ENCODE peak calls at places on chromosome 9, in seven cellular contexts. One of them, this sample, is unnamed.

GRCh38 chr9:101333923-101334702 is 50.7 kb downstream of the BAAT start:
- DNase-seq in fibroblast of the aortic adventitia: no peak
- DNase-seq in hepatocyte: no peak
- DNase-seq in left ventricle myocardium inferior: no peak
- DNase-seq in GM20000: no peak
- DNase-seq in mammary epithelial cell: no peak
- DNase-seq in omental fat pad: no peak
- DNase-seq in this sample: no peak

GRCh38 chr9:130735566-130735965 is 42.0 kb downstream of the EXOSC2 start:
- DNase-seq in fibroblast of the aortic adventitia: no peak
- DNase-seq in hepatocyte: no peak
- DNase-seq in left ventricle myocardium inferior: no peak
- DNase-seq in GM20000: no peak
- DNase-seq in mammary epithelial cell: no peak
- DNase-seq in omental fat pad: no peak
- DNase-seq in this sample: no peak

GRCh38 chr9:35258665-35259474 is 97.1 kb downstream of the UNC13B start:
- DNase-seq in fibroblast of the aortic adventitia: peak; percentile 84
- DNase-seq in hepatocyte: peak; percentile 87
- DNase-seq in left ventricle myocardium inferior: peak; percentile 70
- DNase-seq in GM20000: peak; percentile 26
- DNase-seq in mammary epithelial cell: peak; percentile 51
- DNase-seq in omental fat pad: peak; percentile 38
- DNase-seq in this sample: peak; percentile 86

GRCh38 chr9:110115341-110115820 is 92.6 kb downstream of the C9orf152 start:
- DNase-seq in fibroblast of the aortic adventitia: peak; percentile 74
- DNase-seq in hepatocyte: no peak
- DNase-seq in left ventricle myocardium inferior: peak; percentile 48
- DNase-seq in GM20000: no peak
- DNase-seq in mammary epithelial cell: peak; percentile 14
- DNase-seq in omental fat pad: no peak
- DNase-seq in this sample: no peak

GRCh38 chr9:93451762-93452709 is 551 bp downstream of the FAM120A start:
- DNase-seq in fibroblast of the aortic adventitia: peak; percentile 32
- DNase-seq in hepatocyte: peak; percentile 69
- DNase-seq in left ventricle myocardium inferior: peak; percentile 55
- DNase-seq in GM20000: peak; percentile 55
- DNase-seq in mammary epithelial cell: peak; percentile 52
- DNase-seq in omental fat pad: peak; percentile 27
- DNase-seq in this sample: peak; percentile 57

GRCh38 chr9:135480071-135480941 is 724 bp downstream of the PPP1R26 start:
- DNase-seq in fibroblast of the aortic adventitia: no peak
- DNase-seq in hepatocyte: peak; percentile 66
- DNase-seq in left ventricle myocardium inferior: peak; percentile 46
- DNase-seq in GM20000: peak; percentile 66
- DNase-seq in mammary epithelial cell: peak; percentile 32
- DNase-seq in omental fat pad: no peak
- DNase-seq in this sample: peak; percentile 37

GRCh38 chr9:137492464-137493162 is 33.5 kb upstream of the NSMF start:
- DNase-seq in fibroblast of the aortic adventitia: no peak
- DNase-seq in hepatocyte: no peak
- DNase-seq in left ventricle myocardium inferior: no peak
- DNase-seq in GM20000: peak; percentile 72
- DNase-seq in mammary epithelial cell: peak; percentile 20
- DNase-seq in omental fat pad: no peak
- DNase-seq in this sample: no peak

GRCh38 chr9:21525174-21525573 is 43.1 kb upstream of the IFNE start:
- DNase-seq in fibroblast of the aortic adventitia: no peak
- DNase-seq in hepatocyte: no peak
- DNase-seq in left ventricle myocardium inferior: no peak
- DNase-seq in GM20000: no peak
- DNase-seq in mammary epithelial cell: no peak
- DNase-seq in omental fat pad: no peak
- DNase-seq in this sample: no peak

GRCh38 chr9:35114921-35115341 is 731 bp downstream of the ATOSB start:
- DNase-seq in fibroblast of the aortic adventitia: peak; percentile 35
- DNase-seq in hepatocyte: peak; percentile 64
- DNase-seq in left ventricle myocardium inferior: peak; percentile 80
- DNase-seq in GM20000: no peak
- DNase-seq in mammary epithelial cell: peak; percentile 59
- DNase-seq in omental fat pad: peak; percentile 52
- DNase-seq in this sample: peak; percentile 42

GRCh38 chr9:6230037-6230778 is 14.6 kb downstream of the IL33 start:
- DNase-seq in fibroblast of the aortic adventitia: peak; percentile 70
- DNase-seq in hepatocyte: peak; percentile 24
- DNase-seq in left ventricle myocardium inferior: no peak
- DNase-seq in GM20000: no peak
- DNase-seq in mammary epithelial cell: peak; percentile 85
- DNase-seq in omental fat pad: no peak
- DNase-seq in this sample: no peak

GRCh38 chr9:15696979-15697378 is 144.1 kb downstream of the CCDC171 start:
- DNase-seq in fibroblast of the aortic adventitia: no peak
- DNase-seq in hepatocyte: no peak
- DNase-seq in left ventricle myocardium inferior: no peak
- DNase-seq in GM20000: no peak
- DNase-seq in mammary epithelial cell: no peak
- DNase-seq in omental fat pad: no peak
- DNase-seq in this sample: no peak

GRCh38 chr9:86500667-86501435 is 146.6 kb upstream of the TUT7 start:
- DNase-seq in fibroblast of the aortic adventitia: peak; percentile 96
- DNase-seq in hepatocyte: no peak
- DNase-seq in left ventricle myocardium inferior: no peak
- DNase-seq in GM20000: no peak
- DNase-seq in mammary epithelial cell: peak; percentile 69
- DNase-seq in omental fat pad: no peak
- DNase-seq in this sample: peak; percentile 89

GRCh38 chr9:136171009-136171800 is 33.7 kb downstream of the LHX3 start:
- DNase-seq in fibroblast of the aortic adventitia: no peak
- DNase-seq in hepatocyte: peak; percentile 71
- DNase-seq in left ventricle myocardium inferior: no peak
- DNase-seq in GM20000: peak; percentile 44
- DNase-seq in mammary epithelial cell: no peak
- DNase-seq in omental fat pad: no peak
- DNase-seq in this sample: no peak

GRCh38 chr9:8647824-8648223 is 848.2 kb upstream of the DMAC1 start:
- DNase-seq in fibroblast of the aortic adventitia: no peak
- DNase-seq in hepatocyte: no peak
- DNase-seq in left ventricle myocardium inferior: no peak
- DNase-seq in GM20000: no peak
- DNase-seq in mammary epithelial cell: no peak
- DNase-seq in omental fat pad: no peak
- DNase-seq in this sample: no peak

GRCh38 chr9:96040591-96041461 is 165.3 kb downstream of the ERCC6L2 start:
- DNase-seq in fibroblast of the aortic adventitia: no peak
- DNase-seq in hepatocyte: peak; percentile 69
- DNase-seq in left ventricle myocardium inferior: no peak
- DNase-seq in GM20000: no peak
- DNase-seq in mammary epithelial cell: no peak
- DNase-seq in omental fat pad: no peak
- DNase-seq in this sample: no peak

GRCh38 chr9:2616726-2617377 is 4.7 kb upstream of the VLDLR start:
- DNase-seq in fibroblast of the aortic adventitia: no peak
- DNase-seq in hepatocyte: no peak
- DNase-seq in left ventricle myocardium inferior: no peak
- DNase-seq in GM20000: peak; percentile 46
- DNase-seq in mammary epithelial cell: no peak
- DNase-seq in omental fat pad: no peak
- DNase-seq in this sample: no peak

GRCh38 chr9:86099695-86100364 is 472 bp upstream of the GOLM1 start:
- DNase-seq in fibroblast of the aortic adventitia: peak; percentile 66
- DNase-seq in hepatocyte: peak; percentile 76
- DNase-seq in left ventricle myocardium inferior: peak; percentile 32
- DNase-seq in GM20000: peak; percentile 64
- DNase-seq in mammary epithelial cell: peak; percentile 14
- DNase-seq in omental fat pad: no peak
- DNase-seq in this sample: peak; percentile 49

GRCh38 chr9:115204827-115205506 is 87.0 kb upstream of the TNC start:
- DNase-seq in fibroblast of the aortic adventitia: peak; percentile 77
- DNase-seq in hepatocyte: peak; percentile 54
- DNase-seq in left ventricle myocardium inferior: no peak
- DNase-seq in GM20000: peak; percentile 32
- DNase-seq in mammary epithelial cell: peak; percentile 92
- DNase-seq in omental fat pad: no peak
- DNase-seq in this sample: no peak

GRCh38 chr9:118595719-118596305 is 773.4 kb downstream of the BRINP1 start:
- DNase-seq in fibroblast of the aortic adventitia: peak; percentile 31
- DNase-seq in hepatocyte: peak; percentile 68
- DNase-seq in left ventricle myocardium inferior: no peak
- DNase-seq in GM20000: peak; percentile 2
- DNase-seq in mammary epithelial cell: peak; percentile 60
- DNase-seq in omental fat pad: no peak
- DNase-seq in this sample: peak; percentile 61

GRCh38 chr9:75539558-75539957 is 350.9 kb upstream of the PCSK5 start:
- DNase-seq in fibroblast of the aortic adventitia: no peak
- DNase-seq in hepatocyte: no peak
- DNase-seq in left ventricle myocardium inferior: no peak
- DNase-seq in GM20000: no peak
- DNase-seq in mammary epithelial cell: no peak
- DNase-seq in omental fat pad: no peak
- DNase-seq in this sample: no peak

DNA sequence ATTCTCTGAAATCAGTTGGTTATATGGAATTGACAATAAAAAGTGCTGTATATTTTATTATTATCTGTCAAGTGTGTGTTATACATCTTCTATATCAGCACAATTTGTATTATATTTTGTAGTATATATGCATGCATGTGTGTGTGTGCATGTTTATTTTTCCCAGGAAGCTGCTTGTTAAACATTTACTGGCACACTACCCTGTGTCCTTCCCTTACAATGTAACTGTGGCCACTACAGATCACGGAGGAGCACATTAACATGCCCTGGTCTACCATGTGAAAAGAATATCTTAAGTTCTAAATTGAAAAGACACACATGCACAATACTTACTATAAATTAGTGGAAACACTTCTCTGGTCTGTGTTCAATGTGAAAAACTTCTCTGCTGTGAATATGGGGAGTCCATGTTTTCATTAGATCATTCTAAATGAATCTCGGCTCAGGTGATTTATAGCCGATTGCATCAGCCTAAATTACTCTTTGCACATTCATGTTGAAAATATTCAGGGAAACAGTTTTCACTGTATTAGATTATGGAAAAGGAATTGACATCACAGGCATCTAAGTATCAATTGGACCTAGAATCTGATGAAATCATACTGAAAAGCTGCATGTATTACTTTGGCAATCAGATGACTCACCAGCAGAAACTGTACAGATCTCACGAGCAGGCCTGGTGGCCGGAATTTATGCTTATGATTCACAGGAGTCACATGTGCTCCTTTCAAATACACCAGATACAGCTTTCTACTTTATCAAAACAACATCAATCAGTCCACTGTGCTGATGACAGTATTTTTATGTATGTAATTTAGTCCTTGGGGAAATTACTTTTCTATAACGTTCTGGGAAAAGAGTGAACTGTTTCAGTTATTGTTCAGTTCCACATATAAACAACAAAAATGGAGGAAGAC is 39.4 kb downstream of the LURAP1L start:
- DNase-seq in fibroblast of the aortic adventitia: peak; percentile 100
- DNase-seq in hepatocyte: peak; percentile 89
- DNase-seq in left ventricle myocardium inferior: no peak
- DNase-seq in GM20000: no peak
- DNase-seq in mammary epithelial cell: peak; percentile 99
- DNase-seq in omental fat pad: no peak
- DNase-seq in this sample: no peak
- TF ChIP-seq CTCF in fibroblast of the aortic adventitia: peak; percentile 59
- TF ChIP-seq CTCF in hepatocyte: peak; percentile 19
- TF ChIP-seq CTCF in left ventricle myocardium inferior: peak; percentile 51
- TF ChIP-seq CTCF in GM20000: no peak
- TF ChIP-seq CTCF in mammary epithelial cell: peak; percentile 39
- TF ChIP-seq CTCF in omental fat pad: no peak
- TF ChIP-seq CTCF in this sample: peak; percentile 39

DNA sequence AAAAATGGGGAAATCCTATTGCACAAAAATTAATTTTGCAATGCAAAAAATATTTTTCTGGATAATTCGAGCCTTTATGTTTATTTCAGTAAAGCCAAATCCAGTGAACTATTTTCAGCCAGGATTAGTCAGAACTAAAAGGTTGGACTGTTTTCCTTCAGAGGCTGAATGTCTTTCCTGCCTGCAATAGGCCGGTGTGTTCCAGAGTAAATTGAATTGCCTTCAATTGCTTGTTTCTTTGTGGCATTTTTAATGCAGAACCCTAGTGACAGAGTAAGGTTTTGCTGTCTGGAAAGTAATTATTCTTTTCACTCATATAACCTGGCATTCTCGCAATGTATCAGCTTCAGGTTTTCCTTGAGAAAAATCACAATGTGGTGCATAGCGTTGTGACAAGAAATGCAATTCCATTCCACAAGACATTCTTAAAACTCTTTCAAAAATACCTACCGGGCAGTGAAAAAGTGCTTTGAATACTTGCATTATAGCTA is 183.7 kb downstream of the GLIS3 start:
- DNase-seq in fibroblast of the aortic adventitia: peak; percentile 75
- DNase-seq in hepatocyte: no peak
- DNase-seq in left ventricle myocardium inferior: no peak
- DNase-seq in GM20000: no peak
- DNase-seq in mammary epithelial cell: no peak
- DNase-seq in omental fat pad: no peak
- DNase-seq in this sample: no peak
- TF ChIP-seq CTCF in fibroblast of the aortic adventitia: no peak
- TF ChIP-seq CTCF in hepatocyte: no peak
- TF ChIP-seq CTCF in left ventricle myocardium inferior: no peak
- TF ChIP-seq CTCF in GM20000: no peak
- TF ChIP-seq CTCF in mammary epithelial cell: no peak
- TF ChIP-seq CTCF in omental fat pad: no peak
- TF ChIP-seq CTCF in this sample: no peak

DNA sequence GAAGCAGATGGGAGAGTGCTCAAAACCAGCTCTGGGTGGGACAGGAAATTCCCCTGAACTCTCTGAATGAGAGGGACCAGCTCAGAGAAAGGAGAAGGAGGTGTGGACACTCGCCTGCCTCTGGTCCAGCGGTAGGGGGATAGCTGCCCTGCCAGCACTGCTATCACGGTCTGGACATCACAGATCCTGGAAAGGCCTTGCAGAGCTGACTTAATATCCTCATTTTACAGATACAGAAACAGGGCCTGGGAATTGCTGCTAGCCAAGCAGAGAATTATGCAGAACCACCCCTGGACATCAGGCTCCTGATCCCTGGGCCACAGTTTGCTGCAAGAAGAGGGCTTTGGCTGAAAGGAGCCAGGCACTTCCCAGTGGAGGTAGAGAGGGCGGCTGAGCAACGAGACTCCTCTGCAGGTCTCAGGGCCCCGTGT is 4.8 kb downstream of the TRAF1 start:
- DNase-seq in fibroblast of the aortic adventitia: peak; percentile 38
- DNase-seq in hepatocyte: peak; percentile 36
- DNase-seq in left ventricle myocardium inferior: no peak
- DNase-seq in GM20000: no peak
- DNase-seq in mammary epithelial cell: no peak
- DNase-seq in omental fat pad: no peak
- DNase-seq in this sample: no peak
- TF ChIP-seq CTCF in fibroblast of the aortic adventitia: peak; percentile 17
- TF ChIP-seq CTCF in hepatocyte: no peak
- TF ChIP-seq CTCF in left ventricle myocardium inferior: no peak
- TF ChIP-seq CTCF in GM20000: no peak
- TF ChIP-seq CTCF in mammary epithelial cell: no peak
- TF ChIP-seq CTCF in omental fat pad: no peak
- TF ChIP-seq CTCF in this sample: no peak

DNA sequence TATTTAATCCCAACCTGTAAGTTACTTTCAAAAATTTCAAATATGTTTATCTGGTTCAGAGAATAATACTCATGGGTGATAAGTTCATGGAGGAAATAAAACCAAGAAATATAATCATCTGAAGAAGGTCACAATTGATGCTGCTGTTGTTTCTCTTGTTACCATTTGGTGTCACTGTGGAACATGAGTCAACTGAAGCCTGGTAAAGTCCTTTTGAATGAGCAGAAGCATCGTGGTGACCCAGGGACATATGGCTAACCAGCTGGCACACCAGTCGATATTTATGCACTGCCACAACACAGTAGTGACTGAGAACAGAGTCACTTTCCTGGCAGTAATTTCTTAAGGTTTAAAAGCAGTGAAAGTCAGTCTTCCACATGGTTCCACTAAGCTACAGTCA is 612.9 kb upstream of the TLE4 start:
- DNase-seq in fibroblast of the aortic adventitia: no peak
- DNase-seq in hepatocyte: no peak
- DNase-seq in left ventricle myocardium inferior: no peak
- DNase-seq in GM20000: no peak
- DNase-seq in mammary epithelial cell: peak; percentile 11
- DNase-seq in omental fat pad: no peak
- DNase-seq in this sample: no peak
- TF ChIP-seq CTCF in fibroblast of the aortic adventitia: no peak
- TF ChIP-seq CTCF in hepatocyte: no peak
- TF ChIP-seq CTCF in left ventricle myocardium inferior: no peak
- TF ChIP-seq CTCF in GM20000: no peak
- TF ChIP-seq CTCF in mammary epithelial cell: peak; percentile 35
- TF ChIP-seq CTCF in omental fat pad: no peak
- TF ChIP-seq CTCF in this sample: no peak